ENCODE peak calls at places on chromosomes 3 and 15, in five cellular contexts. One of them, this sample, is unnamed.

GRCh38 chr3:194133661-194134230 is 2.2 kb upstream of the HES1 start:
- DNase-seq in HCT116: no peak
- DNase-seq in HepG2: peak
- DNase-seq in SK-N-SH: no peak
- DNase-seq in GM12878: no peak
- DNase-seq in this sample: peak

GRCh38 chr15:42578984-42579537 is 3.7 kb downstream of the STARD9 start:
- DNase-seq in HCT116: no peak
- DNase-seq in HepG2: no peak
- DNase-seq in SK-N-SH: no peak
- DNase-seq in GM12878: no peak
- DNase-seq in this sample: no peak

GRCh38 chr3:162487138-162487537 is 990.5 kb downstream of the OTOL1 start:
- DNase-seq in HCT116: no peak
- DNase-seq in HepG2: no peak
- DNase-seq in SK-N-SH: no peak
- DNase-seq in GM12878: no peak
- DNase-seq in this sample: no peak

GRCh38 chr3:55305714-55306485 is 181.2 kb downstream of the WNT5A start:
- DNase-seq in HCT116: no peak
- DNase-seq in HepG2: no peak
- DNase-seq in SK-N-SH: no peak
- DNase-seq in GM12878: no peak
- DNase-seq in this sample: no peak

GRCh38 chr15:33067456-33067855 is 127.1 kb downstream of the FMN1 start:
- DNase-seq in HCT116: no peak
- DNase-seq in HepG2: no peak
- DNase-seq in SK-N-SH: no peak
- DNase-seq in GM12878: no peak
- DNase-seq in this sample: no peak

GRCh38 chr15:27483124-27483523 is 512.1 kb downstream of the GABRG3 start:
- DNase-seq in HCT116: no peak
- DNase-seq in HepG2: no peak
- DNase-seq in SK-N-SH: no peak
- DNase-seq in GM12878: no peak
- DNase-seq in this sample: no peak

GRCh38 chr3:56762718-56763117 is 39.0 kb downstream of the ARHGEF3 start:
- DNase-seq in HCT116: no peak
- DNase-seq in HepG2: no peak
- DNase-seq in SK-N-SH: no peak
- DNase-seq in GM12878: no peak
- DNase-seq in this sample: no peak

GRCh38 chr3:43998841-43999805 is 242.6 kb upstream of the TOPAZ1 start:
- DNase-seq in HCT116: no peak
- DNase-seq in HepG2: no peak
- DNase-seq in SK-N-SH: peak
- DNase-seq in GM12878: no peak
- DNase-seq in this sample: no peak

GRCh38 chr3:123113889-123114450 is 47.1 kb downstream of the PDIA5 start:
- DNase-seq in HCT116: no peak
- DNase-seq in HepG2: no peak
- DNase-seq in SK-N-SH: no peak
- DNase-seq in GM12878: no peak
- DNase-seq in this sample: no peak

GRCh38 chr3:17771177-17772048 is 29.0 kb upstream of the TBC1D5 start:
- DNase-seq in HCT116: no peak
- DNase-seq in HepG2: no peak
- DNase-seq in SK-N-SH: no peak
- DNase-seq in GM12878: no peak
- DNase-seq in this sample: peak

GRCh38 chr3:71955549-71956373 is 170.8 kb upstream of the PROK2 start:
- DNase-seq in HCT116: peak
- DNase-seq in HepG2: peak
- DNase-seq in SK-N-SH: peak
- DNase-seq in GM12878: peak
- DNase-seq in this sample: peak

GRCh38 chr3:155714295-155714718 is 30.6 kb downstream of the PLCH1 start:
- DNase-seq in HCT116: no peak
- DNase-seq in HepG2: peak
- DNase-seq in SK-N-SH: peak
- DNase-seq in GM12878: no peak
- DNase-seq in this sample: no peak

GRCh38 chr15:67510597-67511225 is 10.2 kb upstream of the C15orf61 start:
- DNase-seq in HCT116: no peak
- DNase-seq in HepG2: no peak
- DNase-seq in SK-N-SH: no peak
- DNase-seq in GM12878: no peak
- DNase-seq in this sample: no peak

GRCh38 chr3:61894988-61895935 is 333.9 kb downstream of the PTPRG start:
- DNase-seq in HCT116: peak
- DNase-seq in HepG2: peak
- DNase-seq in SK-N-SH: peak
- DNase-seq in GM12878: peak
- DNase-seq in this sample: no peak

GRCh38 chr15:89167267-89168176 is 53.9 kb downstream of the RLBP1 start:
- DNase-seq in HCT116: peak
- DNase-seq in HepG2: peak
- DNase-seq in SK-N-SH: no peak
- DNase-seq in GM12878: peak
- DNase-seq in this sample: peak

GRCh38 chr3:50138266-50139230 is 16.6 kb upstream of the SEMA3F start:
- DNase-seq in HCT116: no peak
- DNase-seq in HepG2: no peak
- DNase-seq in SK-N-SH: peak
- DNase-seq in GM12878: no peak
- DNase-seq in this sample: no peak

GRCh38 chr3:45968149-45968548 is 24.9 kb downstream of the CXCR6 start:
- DNase-seq in HCT116: no peak
- DNase-seq in HepG2: no peak
- DNase-seq in SK-N-SH: no peak
- DNase-seq in GM12878: no peak
- DNase-seq in this sample: no peak

GRCh38 chr3:179455954-179456353 is 4.7 kb upstream of the GNB4 start:
- DNase-seq in HCT116: no peak
- DNase-seq in HepG2: no peak
- DNase-seq in SK-N-SH: no peak
- DNase-seq in GM12878: no peak
- DNase-seq in this sample: no peak

GRCh38 chr3:158522737-158523136 is 48.3 kb upstream of the MLF1 start:
- DNase-seq in HCT116: no peak
- DNase-seq in HepG2: no peak
- DNase-seq in SK-N-SH: no peak
- DNase-seq in GM12878: no peak
- DNase-seq in this sample: no peak

GRCh38 chr3:189446959-189447560 is 184.1 kb upstream of the TP63 start:
- DNase-seq in HCT116: no peak
- DNase-seq in HepG2: no peak
- DNase-seq in SK-N-SH: no peak
- DNase-seq in GM12878: no peak
- DNase-seq in this sample: no peak

GRCh38 chr3:118425272-118425837 is 609.3 kb downstream of the IGSF11 start:
- DNase-seq in HCT116: no peak
- DNase-seq in HepG2: no peak
- DNase-seq in SK-N-SH: no peak
- DNase-seq in GM12878: no peak
- DNase-seq in this sample: no peak

GRCh38 chr15:63338170-63338569 is 43.5 kb downstream of the CA12 start:
- DNase-seq in HCT116: no peak
- DNase-seq in HepG2: no peak
- DNase-seq in SK-N-SH: no peak
- DNase-seq in GM12878: no peak
- DNase-seq in this sample: no peak

GRCh38 chr15:83413054-83413719 is 34.0 kb upstream of the SH3GL3 start:
- DNase-seq in HCT116: no peak
- DNase-seq in HepG2: no peak
- DNase-seq in SK-N-SH: no peak
- DNase-seq in GM12878: peak
- DNase-seq in this sample: no peak

GRCh38 chr3:88912294-88913014 is 195.0 kb upstream of the EPHA3 start:
- DNase-seq in HCT116: no peak
- DNase-seq in HepG2: no peak
- DNase-seq in SK-N-SH: no peak
- DNase-seq in GM12878: no peak
- DNase-seq in this sample: no peak

GRCh38 chr3:148162132-148162531 is 535.6 kb upstream of the AGTR1 start:
- DNase-seq in HCT116: no peak
- DNase-seq in HepG2: no peak
- DNase-seq in SK-N-SH: no peak
- DNase-seq in GM12878: no peak
- DNase-seq in this sample: no peak

GRCh38 chr3:32817195-32817560 is 619 bp upstream of the TRIM71 start:
- DNase-seq in HCT116: no peak
- DNase-seq in HepG2: no peak
- DNase-seq in SK-N-SH: no peak
- DNase-seq in GM12878: no peak
- DNase-seq in this sample: no peak

GRCh38 chr3:15631426-15632211 is 30.1 kb downstream of the BTD start:
- DNase-seq in HCT116: no peak
- DNase-seq in HepG2: no peak
- DNase-seq in SK-N-SH: no peak
- DNase-seq in GM12878: no peak
- DNase-seq in this sample: no peak

GRCh38 chr15:94793641-94794040 is 562.3 kb downstream of the MCTP2 start:
- DNase-seq in HCT116: no peak
- DNase-seq in HepG2: no peak
- DNase-seq in SK-N-SH: no peak
- DNase-seq in GM12878: no peak
- DNase-seq in this sample: no peak

GRCh38 chr3:148940983-148941382 is 50.4 kb upstream of the GYG1 start:
- DNase-seq in HCT116: no peak
- DNase-seq in HepG2: no peak
- DNase-seq in SK-N-SH: no peak
- DNase-seq in GM12878: no peak
- DNase-seq in this sample: no peak

GRCh38 chr3:16467368-16467767 is 46.1 kb downstream of the RFTN1 start:
- DNase-seq in HCT116: no peak
- DNase-seq in HepG2: no peak
- DNase-seq in SK-N-SH: no peak
- DNase-seq in GM12878: peak
- DNase-seq in this sample: no peak

GRCh38 chr3:109773006-109773405 is 435.7 kb upstream of the DPPA4 start:
- DNase-seq in HCT116: no peak
- DNase-seq in HepG2: no peak
- DNase-seq in SK-N-SH: no peak
- DNase-seq in GM12878: no peak
- DNase-seq in this sample: no peak

GRCh38 chr3:109774108-109774507 is 436.8 kb upstream of the DPPA4 start:
- DNase-seq in HCT116: no peak
- DNase-seq in HepG2: no peak
- DNase-seq in SK-N-SH: no peak
- DNase-seq in GM12878: no peak
- DNase-seq in this sample: no peak

DNA sequence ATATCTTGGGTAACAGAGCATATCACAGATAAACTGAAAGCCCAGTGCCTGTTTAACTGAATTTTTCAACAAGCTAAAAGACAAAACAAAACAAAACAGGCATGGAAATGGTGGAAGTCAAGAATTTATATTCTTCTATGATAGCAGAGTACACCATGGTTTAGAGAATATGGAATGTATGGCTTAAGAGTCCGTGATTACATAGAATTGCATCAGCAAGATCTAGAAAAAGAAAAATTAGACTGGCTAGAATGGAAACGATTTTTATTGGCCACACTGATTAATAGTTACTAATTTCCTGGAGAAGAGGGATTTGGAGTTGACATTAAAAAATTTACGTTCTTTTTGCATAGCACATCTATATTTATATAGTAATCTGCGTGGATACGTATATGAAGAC is 435.2 kb upstream of the DPPA4 start:
- DNase-seq in HCT116: no peak
- DNase-seq in HepG2: no peak
- DNase-seq in SK-N-SH: no peak
- DNase-seq in GM12878: no peak
- DNase-seq in this sample: no peak
- TF ChIP-seq ZBTB33 in HCT116: no peak
- TF ChIP-seq ZBTB33 in HepG2: no peak
- TF ChIP-seq ZBTB33 in SK-N-SH: no peak
- TF ChIP-seq ZBTB33 in GM12878: no peak
- TF ChIP-seq ZBTB33 in this sample: no peak

DNA sequence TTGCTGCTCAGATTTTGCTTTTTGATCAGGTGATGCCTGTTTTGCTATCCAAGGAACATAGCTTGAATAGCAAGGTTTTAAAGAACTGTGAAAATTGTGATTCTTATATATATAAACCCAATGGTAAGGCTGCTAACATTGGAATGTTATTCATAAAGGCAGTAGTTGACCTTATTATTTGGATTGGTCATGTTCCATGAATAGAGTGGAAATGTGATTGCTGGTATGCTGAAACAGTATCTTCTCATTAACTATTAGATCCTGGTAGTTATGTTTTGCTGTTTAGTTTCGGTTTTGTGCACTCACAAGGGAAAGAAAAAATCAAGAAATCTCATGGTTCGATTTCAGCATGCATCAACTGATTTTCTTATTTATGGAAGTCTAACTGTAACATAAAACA is 78.7 kb upstream of the NPHP3 start:
- DNase-seq in HCT116: no peak
- DNase-seq in HepG2: no peak
- DNase-seq in SK-N-SH: no peak
- DNase-seq in GM12878: no peak
- DNase-seq in this sample: no peak
- TF ChIP-seq ZBTB33 in HCT116: no peak
- TF ChIP-seq ZBTB33 in HepG2: no peak
- TF ChIP-seq ZBTB33 in SK-N-SH: no peak
- TF ChIP-seq ZBTB33 in GM12878: no peak
- TF ChIP-seq ZBTB33 in this sample: no peak

DNA sequence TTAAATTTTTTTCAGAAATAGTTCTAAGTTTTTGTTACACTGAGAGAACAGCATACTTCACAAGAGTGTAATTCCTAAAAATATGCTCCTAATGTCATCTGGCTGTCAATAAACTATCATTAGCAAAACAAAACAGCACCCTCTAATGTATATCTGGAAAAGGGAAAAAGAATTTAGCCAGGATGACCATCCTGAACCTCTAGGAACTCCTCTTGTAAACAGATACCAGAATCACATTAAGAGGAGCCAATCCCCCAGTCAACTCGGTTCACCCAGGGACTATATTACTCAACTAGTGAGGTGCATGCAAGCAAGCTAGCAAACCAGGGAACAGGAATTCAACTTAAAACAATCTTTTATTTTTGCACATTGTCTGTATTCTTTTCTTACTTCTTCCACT is 63.2 kb downstream of the RAD18 start:
- DNase-seq in HCT116: no peak
- DNase-seq in HepG2: no peak
- DNase-seq in SK-N-SH: no peak
- DNase-seq in GM12878: no peak
- DNase-seq in this sample: no peak
- TF ChIP-seq ZBTB33 in HCT116: no peak
- TF ChIP-seq ZBTB33 in HepG2: no peak
- TF ChIP-seq ZBTB33 in SK-N-SH: no peak
- TF ChIP-seq ZBTB33 in GM12878: no peak
- TF ChIP-seq ZBTB33 in this sample: no peak

DNA sequence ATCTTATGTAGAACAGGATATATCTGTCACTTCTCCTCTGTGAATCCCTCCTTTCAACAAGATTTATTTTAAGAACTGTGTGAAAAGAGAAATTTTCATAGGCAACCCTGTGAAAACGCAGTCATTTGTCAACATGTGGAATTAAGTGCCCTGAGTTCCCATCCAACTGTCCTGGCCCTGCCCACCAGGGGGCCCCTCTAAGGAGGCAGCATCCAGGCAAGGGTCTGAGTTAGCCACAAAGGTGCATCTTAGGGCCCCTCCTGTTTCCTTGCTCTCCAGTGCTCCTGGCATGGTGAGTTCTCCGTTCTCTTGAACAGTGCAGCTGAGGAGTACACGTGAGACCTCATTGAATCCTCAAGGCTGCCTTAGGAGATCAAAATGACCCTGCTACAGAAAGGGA is 76.7 kb upstream of the CHRNA7 start:
- DNase-seq in HCT116: no peak
- DNase-seq in HepG2: no peak
- DNase-seq in SK-N-SH: no peak
- DNase-seq in GM12878: no peak
- DNase-seq in this sample: no peak
- TF ChIP-seq ZBTB33 in HCT116: no peak
- TF ChIP-seq ZBTB33 in HepG2: no peak
- TF ChIP-seq ZBTB33 in SK-N-SH: no peak
- TF ChIP-seq ZBTB33 in GM12878: no peak
- TF ChIP-seq ZBTB33 in this sample: no peak

This sample was measured in K562.